ENCODE peak calls at places on chromosomes 6 and 20, in nine cellular contexts. One of them, this sample, is unnamed.

GRCh38 chr6:43748765-43749164 is 21.2 kb upstream of the VEGFA start:
- DNase-seq in stimulated activated CD8-positive, alpha-beta memory T cell treated with anti-CD3 and anti-CD28 coated beads, Interleukin-7, amount 100 ng/mL, for 24 hours: no peak
- DNase-seq in naive thymus-derived CD8-positive, alpha-beta T cell: no peak
- DNase-seq in RWPE2: peak
- DNase-seq in hepatocyte: no peak
- DNase-seq in CD8-positive, alpha-beta T cell: no peak
- DNase-seq in astrocyte of the hippocampus: no peak
- DNase-seq in DMS153: no peak
- DNase-seq in nephron progenitor cell: no peak
- DNase-seq in this sample: no peak

GRCh38 chr6:44657201-44657824 is 269.8 kb downstream of the CDC5L start:
- DNase-seq in stimulated activated CD8-positive, alpha-beta memory T cell treated with anti-CD3 and anti-CD28 coated beads, Interleukin-7, amount 100 ng/mL, for 24 hours: no peak
- DNase-seq in naive thymus-derived CD8-positive, alpha-beta T cell: no peak
- DNase-seq in RWPE2: no peak
- DNase-seq in hepatocyte: no peak
- DNase-seq in CD8-positive, alpha-beta T cell: no peak
- DNase-seq in astrocyte of the hippocampus: no peak
- DNase-seq in DMS153: no peak
- DNase-seq in nephron progenitor cell: no peak
- DNase-seq in this sample: no peak

GRCh38 chr20:63652192-63652980 is 838 bp downstream of the STMN3 start:
- DNase-seq in stimulated activated CD8-positive, alpha-beta memory T cell treated with anti-CD3 and anti-CD28 coated beads, Interleukin-7, amount 100 ng/mL, for 24 hours: no peak
- DNase-seq in naive thymus-derived CD8-positive, alpha-beta T cell: peak
- DNase-seq in RWPE2: no peak
- DNase-seq in hepatocyte: peak
- DNase-seq in CD8-positive, alpha-beta T cell: peak
- DNase-seq in astrocyte of the hippocampus: peak
- DNase-seq in DMS153: no peak
- DNase-seq in nephron progenitor cell: peak
- DNase-seq in this sample: no peak

GRCh38 chr20:35478804-35479472 is 23.5 kb downstream of the CEP250 start:
- DNase-seq in stimulated activated CD8-positive, alpha-beta memory T cell treated with anti-CD3 and anti-CD28 coated beads, Interleukin-7, amount 100 ng/mL, for 24 hours: no peak
- DNase-seq in naive thymus-derived CD8-positive, alpha-beta T cell: no peak
- DNase-seq in RWPE2: peak
- DNase-seq in hepatocyte: no peak
- DNase-seq in CD8-positive, alpha-beta T cell: peak
- DNase-seq in astrocyte of the hippocampus: peak
- DNase-seq in DMS153: no peak
- DNase-seq in nephron progenitor cell: no peak
- DNase-seq in this sample: no peak

GRCh38 chr20:63897978-63898561 is 3.1 kb downstream of the DNAJC5 start:
- DNase-seq in stimulated activated CD8-positive, alpha-beta memory T cell treated with anti-CD3 and anti-CD28 coated beads, Interleukin-7, amount 100 ng/mL, for 24 hours: no peak
- DNase-seq in naive thymus-derived CD8-positive, alpha-beta T cell: no peak
- DNase-seq in RWPE2: no peak
- DNase-seq in hepatocyte: no peak
- DNase-seq in CD8-positive, alpha-beta T cell: no peak
- DNase-seq in astrocyte of the hippocampus: no peak
- DNase-seq in DMS153: no peak
- DNase-seq in nephron progenitor cell: no peak
- DNase-seq in this sample: no peak

GRCh38 chr20:18056174-18057105 is 1.3 kb downstream of the OVOL2 start:
- DNase-seq in stimulated activated CD8-positive, alpha-beta memory T cell treated with anti-CD3 and anti-CD28 coated beads, Interleukin-7, amount 100 ng/mL, for 24 hours: no peak
- DNase-seq in naive thymus-derived CD8-positive, alpha-beta T cell: no peak
- DNase-seq in RWPE2: no peak
- DNase-seq in hepatocyte: peak
- DNase-seq in CD8-positive, alpha-beta T cell: no peak
- DNase-seq in astrocyte of the hippocampus: peak
- DNase-seq in DMS153: peak
- DNase-seq in nephron progenitor cell: peak
- DNase-seq in this sample: no peak

GRCh38 chr20:39775110-39775509 is 813.0 kb downstream of the DHX35 start:
- DNase-seq in stimulated activated CD8-positive, alpha-beta memory T cell treated with anti-CD3 and anti-CD28 coated beads, Interleukin-7, amount 100 ng/mL, for 24 hours: no peak
- DNase-seq in naive thymus-derived CD8-positive, alpha-beta T cell: no peak
- DNase-seq in RWPE2: no peak
- DNase-seq in hepatocyte: no peak
- DNase-seq in CD8-positive, alpha-beta T cell: no peak
- DNase-seq in astrocyte of the hippocampus: peak
- DNase-seq in DMS153: peak
- DNase-seq in nephron progenitor cell: no peak
- DNase-seq in this sample: no peak

GRCh38 chr6:9397981-9398559 is 962.7 kb upstream of the SLC35B3 start:
- DNase-seq in stimulated activated CD8-positive, alpha-beta memory T cell treated with anti-CD3 and anti-CD28 coated beads, Interleukin-7, amount 100 ng/mL, for 24 hours: no peak
- DNase-seq in naive thymus-derived CD8-positive, alpha-beta T cell: no peak
- DNase-seq in RWPE2: no peak
- DNase-seq in hepatocyte: peak
- DNase-seq in CD8-positive, alpha-beta T cell: no peak
- DNase-seq in astrocyte of the hippocampus: peak
- DNase-seq in DMS153: peak
- DNase-seq in nephron progenitor cell: no peak
- DNase-seq in this sample: no peak

GRCh38 chr6:43911625-43912577 is 141.9 kb downstream of the VEGFA start:
- DNase-seq in stimulated activated CD8-positive, alpha-beta memory T cell treated with anti-CD3 and anti-CD28 coated beads, Interleukin-7, amount 100 ng/mL, for 24 hours: no peak
- DNase-seq in naive thymus-derived CD8-positive, alpha-beta T cell: no peak
- DNase-seq in RWPE2: no peak
- DNase-seq in hepatocyte: peak
- DNase-seq in CD8-positive, alpha-beta T cell: no peak
- DNase-seq in astrocyte of the hippocampus: no peak
- DNase-seq in DMS153: no peak
- DNase-seq in nephron progenitor cell: no peak
- DNase-seq in this sample: no peak

This sample was measured in T follicular helper cell.